ENCODE peak calls at places on chromosomes 4 and X, in eight cellular contexts. One of them, this sample, is unnamed.

GRCh38 chr4:158667651-158668198 is 4.0 kb downstream of the C4orf46 start:
- DNase-seq in stimulated activated naive CD8-positive, alpha-beta T cell treated with anti-CD3 and anti-CD28 coated beads, Interleukin-15, amount 100 ng/mL, for 72 hours: no peak
- DNase-seq in endothelial cell: peak
- DNase-seq in brain microvascular endothelial cell: peak
- DNase-seq in activated naive CD4-positive, alpha-beta T cell treated with Interleukin-2 at 50 U/mL for 16 hours: peak
- DNase-seq in EH: peak
- DNase-seq in C1 segment of cervical spinal cord: no peak
- DNase-seq in stimulated activated CD4-positive, alpha-beta T cell treated with anti-CD3 and anti-CD28 coated beads, TNF-alpha, amount 100 ng/mL, for 4 hours: no peak
- DNase-seq in this sample: peak

GRCh38 chrX:46130246-46130645 is 415.0 kb downstream of the ZNF674 start:
- DNase-seq in stimulated activated naive CD8-positive, alpha-beta T cell treated with anti-CD3 and anti-CD28 coated beads, Interleukin-15, amount 100 ng/mL, for 72 hours: no peak
- DNase-seq in endothelial cell: no peak
- DNase-seq in brain microvascular endothelial cell: no peak
- DNase-seq in activated naive CD4-positive, alpha-beta T cell treated with Interleukin-2 at 50 U/mL for 16 hours: no peak
- DNase-seq in EH: no peak
- DNase-seq in C1 segment of cervical spinal cord: no peak
- DNase-seq in stimulated activated CD4-positive, alpha-beta T cell treated with anti-CD3 and anti-CD28 coated beads, TNF-alpha, amount 100 ng/mL, for 4 hours: no peak
- DNase-seq in this sample: no peak

GRCh38 chr4:63226236-63226635 is 1183.0 kb downstream of the TECRL start:
- DNase-seq in stimulated activated naive CD8-positive, alpha-beta T cell treated with anti-CD3 and anti-CD28 coated beads, Interleukin-15, amount 100 ng/mL, for 72 hours: no peak
- DNase-seq in endothelial cell: no peak
- DNase-seq in brain microvascular endothelial cell: no peak
- DNase-seq in activated naive CD4-positive, alpha-beta T cell treated with Interleukin-2 at 50 U/mL for 16 hours: no peak
- DNase-seq in EH: no peak
- DNase-seq in C1 segment of cervical spinal cord: no peak
- DNase-seq in stimulated activated CD4-positive, alpha-beta T cell treated with anti-CD3 and anti-CD28 coated beads, TNF-alpha, amount 100 ng/mL, for 4 hours: no peak
- DNase-seq in this sample: no peak

GRCh38 chrX:46327229-46328081 is 217.8 kb downstream of the ZNF674 start:
- DNase-seq in stimulated activated naive CD8-positive, alpha-beta T cell treated with anti-CD3 and anti-CD28 coated beads, Interleukin-15, amount 100 ng/mL, for 72 hours: no peak
- DNase-seq in endothelial cell: peak
- DNase-seq in brain microvascular endothelial cell: peak
- DNase-seq in activated naive CD4-positive, alpha-beta T cell treated with Interleukin-2 at 50 U/mL for 16 hours: no peak
- DNase-seq in EH: peak
- DNase-seq in C1 segment of cervical spinal cord: no peak
- DNase-seq in stimulated activated CD4-positive, alpha-beta T cell treated with anti-CD3 and anti-CD28 coated beads, TNF-alpha, amount 100 ng/mL, for 4 hours: no peak
- DNase-seq in this sample: peak

GRCh38 chr4:75745192-75745591 is 20.8 kb downstream of the USO1 start:
- DNase-seq in stimulated activated naive CD8-positive, alpha-beta T cell treated with anti-CD3 and anti-CD28 coated beads, Interleukin-15, amount 100 ng/mL, for 72 hours: no peak
- DNase-seq in endothelial cell: no peak
- DNase-seq in brain microvascular endothelial cell: peak
- DNase-seq in activated naive CD4-positive, alpha-beta T cell treated with Interleukin-2 at 50 U/mL for 16 hours: no peak
- DNase-seq in EH: peak
- DNase-seq in C1 segment of cervical spinal cord: no peak
- DNase-seq in stimulated activated CD4-positive, alpha-beta T cell treated with anti-CD3 and anti-CD28 coated beads, TNF-alpha, amount 100 ng/mL, for 4 hours: no peak
- DNase-seq in this sample: peak

GRCh38 chr4:108890491-108890890 is 127.6 kb upstream of the ETNPPL start:
- DNase-seq in stimulated activated naive CD8-positive, alpha-beta T cell treated with anti-CD3 and anti-CD28 coated beads, Interleukin-15, amount 100 ng/mL, for 72 hours: no peak
- DNase-seq in endothelial cell: no peak
- DNase-seq in brain microvascular endothelial cell: no peak
- DNase-seq in activated naive CD4-positive, alpha-beta T cell treated with Interleukin-2 at 50 U/mL for 16 hours: no peak
- DNase-seq in EH: no peak
- DNase-seq in C1 segment of cervical spinal cord: no peak
- DNase-seq in stimulated activated CD4-positive, alpha-beta T cell treated with anti-CD3 and anti-CD28 coated beads, TNF-alpha, amount 100 ng/mL, for 4 hours: no peak
- DNase-seq in this sample: no peak

GRCh38 chr4:128566688-128567087 is 242.8 kb upstream of the JADE1 start:
- DNase-seq in stimulated activated naive CD8-positive, alpha-beta T cell treated with anti-CD3 and anti-CD28 coated beads, Interleukin-15, amount 100 ng/mL, for 72 hours: no peak
- DNase-seq in endothelial cell: no peak
- DNase-seq in brain microvascular endothelial cell: no peak
- DNase-seq in activated naive CD4-positive, alpha-beta T cell treated with Interleukin-2 at 50 U/mL for 16 hours: no peak
- DNase-seq in EH: peak
- DNase-seq in C1 segment of cervical spinal cord: no peak
- DNase-seq in stimulated activated CD4-positive, alpha-beta T cell treated with anti-CD3 and anti-CD28 coated beads, TNF-alpha, amount 100 ng/mL, for 4 hours: no peak
- DNase-seq in this sample: peak

GRCh38 chr4:166153539-166153938 is 280.5 kb downstream of the TLL1 start:
- DNase-seq in stimulated activated naive CD8-positive, alpha-beta T cell treated with anti-CD3 and anti-CD28 coated beads, Interleukin-15, amount 100 ng/mL, for 72 hours: no peak
- DNase-seq in endothelial cell: no peak
- DNase-seq in brain microvascular endothelial cell: peak
- DNase-seq in activated naive CD4-positive, alpha-beta T cell treated with Interleukin-2 at 50 U/mL for 16 hours: no peak
- DNase-seq in EH: no peak
- DNase-seq in C1 segment of cervical spinal cord: no peak
- DNase-seq in stimulated activated CD4-positive, alpha-beta T cell treated with anti-CD3 and anti-CD28 coated beads, TNF-alpha, amount 100 ng/mL, for 4 hours: no peak
- DNase-seq in this sample: peak

GRCh38 chr4:15525080-15525479 is 55.4 kb downstream of the CC2D2A start:
- DNase-seq in stimulated activated naive CD8-positive, alpha-beta T cell treated with anti-CD3 and anti-CD28 coated beads, Interleukin-15, amount 100 ng/mL, for 72 hours: no peak
- DNase-seq in endothelial cell: no peak
- DNase-seq in brain microvascular endothelial cell: no peak
- DNase-seq in activated naive CD4-positive, alpha-beta T cell treated with Interleukin-2 at 50 U/mL for 16 hours: no peak
- DNase-seq in EH: no peak
- DNase-seq in C1 segment of cervical spinal cord: no peak
- DNase-seq in stimulated activated CD4-positive, alpha-beta T cell treated with anti-CD3 and anti-CD28 coated beads, TNF-alpha, amount 100 ng/mL, for 4 hours: no peak
- DNase-seq in this sample: no peak